ENCODE peak calls at places on chromosomes 7 and 10, in five cellular contexts. T, M, A, F and V are unnamed samples.

GRCh38 chr7:140230862-140231778 is 54.3 kb upstream of the KDM7A start:
- DNase-seq in T (peak; percentile 44), M (no peak), A (peak; percentile 53), F (no peak), V (peak; percentile 76)

GRCh38 chr10:79185067-79185774 is 116.5 kb downstream of the ZMIZ1 start:
- DNase-seq in T (no peak), M (no peak), A (no peak), F (no peak), V (no peak)

GRCh38 chr10:2867788-2868299 is 199.5 kb upstream of the PFKP start:
- DNase-seq in T (no peak), M (no peak), A (no peak), F (no peak), V (no peak)

GRCh38 chr7:117066668-117067067 is 113.4 kb downstream of the ST7 start:
- DNase-seq in T (no peak), M (no peak), A (no peak), F (no peak), V (no peak)

GRCh38 chr7:130875265-130875741 is 141.3 kb upstream of the KLF14 start:
- DNase-seq in T (peak; percentile 78), M (peak; percentile 44), A (no peak), F (no peak), V (no peak)

GRCh38 chr10:70541738-70542564 is 60.6 kb downstream of the PRF1 start:
- DNase-seq in T (no peak), M (no peak), A (no peak), F (no peak), V (no peak)

GRCh38 chr10:17098012-17098411 is 31.6 kb downstream of the CUBN start:
- DNase-seq in T (no peak), M (no peak), A (no peak), F (no peak), V (no peak)

GRCh38 chr10:74823791-74824183 is 2.6 kb upstream of the KAT6B start:
- DNase-seq in T (no peak), M (no peak), A (peak; percentile 60), F (no peak), V (no peak)

GRCh38 chr10:4678951-4679671 is 146.9 kb upstream of the AKR1E2 start:
- DNase-seq in T (no peak), M (no peak), A (no peak), F (no peak), V (no peak)

GRCh38 chr7:100826546-100827329 is 585 bp downstream of the EPHB4 start:
- DNase-seq in T (no peak), M (no peak), A (peak; percentile 49), F (no peak), V (no peak)

GRCh38 chr10:73920084-73920483 is 9.2 kb downstream of the PLAU start:
- DNase-seq in T (no peak), M (peak; percentile 46), A (peak; percentile 65), F (peak; percentile 41), V (peak; percentile 83)

GRCh38 chr7:116354546-116355422 is 144.4 kb downstream of the TES start:
- DNase-seq in T (peak; percentile 97), M (peak; percentile 60), A (peak; percentile 49), F (no peak), V (peak; percentile 88)

GRCh38 chr10:126199221-126199998 is 188.9 kb downstream of the ADAM12 start:
- DNase-seq in T (peak; percentile 92), M (peak; percentile 92), A (no peak), F (no peak), V (no peak)

GRCh38 chr10:114404171-114405010 is at the start of gene AFAP1L2:
- DNase-seq in T (peak; percentile 64), M (no peak), A (no peak), F (no peak), V (peak; percentile 69)

GRCh38 chr7:35477609-35478008 is 217.3 kb downstream of the HERPUD2 start:
- DNase-seq in T (no peak), M (no peak), A (no peak), F (no peak), V (no peak)

GRCh38 chr7:34830390-34830789 is 172.4 kb downstream of the NPSR1 start:
- DNase-seq in T (no peak), M (no peak), A (no peak), F (no peak), V (no peak)

GRCh38 chr7:38656976-38657375 is 25.8 kb upstream of the AMPH start:
- DNase-seq in T (no peak), M (no peak), A (no peak), F (no peak), V (no peak)

GRCh38 chr10:63738410-63738809 is 217.2 kb downstream of the REEP3 start:
- DNase-seq in T (peak; percentile 69), M (peak; percentile 77), A (no peak), F (no peak), V (no peak)

DNA sequence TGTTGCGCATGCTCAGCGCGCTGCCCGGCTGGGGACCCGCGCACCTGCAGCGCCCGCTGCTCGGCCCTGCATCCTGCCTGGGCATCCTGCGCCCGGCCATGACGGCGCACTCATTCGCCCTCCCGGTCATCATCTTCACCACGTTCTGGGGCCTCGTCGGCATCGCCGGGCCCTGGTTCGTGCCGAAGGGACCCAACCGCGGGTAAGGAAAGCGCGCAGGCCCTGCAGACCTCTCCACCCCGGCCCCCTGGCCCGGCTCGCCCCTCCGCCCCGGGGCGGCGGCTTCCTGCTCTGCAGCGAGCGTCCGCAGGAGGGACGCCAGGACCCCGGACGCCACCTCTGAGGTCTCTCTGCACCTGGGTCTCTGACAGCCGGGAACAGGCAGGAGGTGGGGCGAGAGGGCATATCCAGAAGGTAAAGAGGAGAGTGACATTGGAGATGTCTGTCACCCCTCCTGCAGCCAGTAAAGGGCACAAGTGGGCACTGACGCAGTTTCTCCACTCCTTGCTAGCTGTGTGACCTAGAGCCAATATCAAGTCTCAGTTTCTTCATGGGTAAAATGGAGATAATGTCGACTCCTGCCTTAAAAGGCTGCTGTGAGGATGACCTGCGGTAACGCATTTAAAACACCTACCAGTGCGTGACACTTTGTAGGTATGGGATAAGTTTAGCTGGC is at the start of gene ATP6V0E2:
- DNase-seq in T (no peak), M (no peak), A (no peak), F (no peak), V (no peak)
- TF ChIP-seq POLR2A in T (peak; percentile 77), M (no peak), A (no peak), F (no peak), V (no peak)

GRCh38 chr10:58336242-58336641 is 1.4 kb downstream of the UBE2D1 start:
- DNase-seq in T (no peak), M (no peak), A (no peak), F (no peak), V (no peak)
- H3K4me3 ChIP-seq in T (peak overlapping the region; percentile 99), M (no peak overlapping the region), A (no peak overlapping the region), F (peak overlapping the region; percentile 88), V (peak overlapping the region; percentile 98)

GRCh38 chr7:128203047-128203491 is 38.0 kb upstream of the LEP start:
- DNase-seq in T (no peak), M (no peak), A (no peak), F (no peak), V (no peak)

GRCh38 chr7:128203710-128204214 is 37.3 kb upstream of the LEP start:
- DNase-seq in T (no peak), M (no peak), A (no peak), F (no peak), V (no peak)

GRCh38 chr7:128201690-128202085 is 39.4 kb upstream of the LEP start:
- DNase-seq in T (no peak), M (no peak), A (no peak), F (no peak), V (no peak)

GRCh38 chr7:128201067-128201689 is 39.9 kb upstream of the LEP start:
- DNase-seq in T (no peak), M (no peak), A (no peak), F (no peak), V (no peak)

DNA sequence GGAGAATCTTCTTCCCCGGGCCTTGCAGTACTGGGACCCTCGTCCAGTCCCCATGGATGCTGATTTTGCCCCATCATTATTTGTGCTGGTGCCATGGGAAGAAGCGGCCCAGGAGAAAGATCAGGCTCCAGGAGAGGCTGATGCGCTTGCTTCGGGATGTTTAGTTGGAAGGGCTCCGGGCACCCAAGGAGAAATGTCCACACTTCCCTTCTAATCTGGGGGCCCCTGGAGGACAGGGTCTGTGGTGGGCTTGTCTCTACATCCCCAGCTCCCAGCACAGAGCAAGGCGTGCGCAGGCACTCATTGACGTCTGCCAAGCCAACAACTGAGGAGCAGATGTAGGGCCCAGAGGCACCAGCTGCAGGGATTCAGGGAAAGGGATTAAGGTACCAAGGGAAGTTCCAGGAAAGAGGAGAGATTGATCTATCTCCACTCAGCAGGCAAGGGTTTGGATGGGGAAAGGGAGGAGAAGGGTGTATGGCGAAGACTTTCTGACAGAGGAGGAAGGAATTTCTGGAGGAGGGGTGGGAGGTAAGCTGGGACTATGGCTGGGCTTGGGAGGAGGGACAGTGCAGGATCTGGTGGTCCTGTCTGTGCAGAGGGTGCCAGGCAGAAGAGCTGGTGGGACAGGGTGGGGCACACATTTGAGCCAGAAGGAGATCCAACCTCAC is 38.7 kb upstream of the LEP start:
- DNase-seq in T (no peak), M (no peak), A (no peak), F (no peak), V (no peak)
- TF ChIP-seq POLR2A in T (no peak), M (no peak), A (no peak), F (no peak), V (no peak)

GRCh38 chr7:18974803-18975202 is 142.6 kb downstream of the TWIST1 start:
- DNase-seq in T (peak; percentile 48), M (no peak), A (no peak), F (no peak), V (no peak)

GRCh38 chr7:18978108-18978495 is 139.3 kb downstream of the TWIST1 start:
- DNase-seq in T (peak; percentile 6), M (no peak), A (no peak), F (no peak), V (no peak)

GRCh38 chr7:18975689-18976280 is 141.7 kb downstream of the TWIST1 start:
- DNase-seq in T (no peak), M (no peak), A (no peak), F (no peak), V (no peak)

GRCh38 chr7:18975276-18975675 is 142.2 kb downstream of the TWIST1 start:
- DNase-seq in T (no peak), M (no peak), A (no peak), F (no peak), V (no peak)

DNA sequence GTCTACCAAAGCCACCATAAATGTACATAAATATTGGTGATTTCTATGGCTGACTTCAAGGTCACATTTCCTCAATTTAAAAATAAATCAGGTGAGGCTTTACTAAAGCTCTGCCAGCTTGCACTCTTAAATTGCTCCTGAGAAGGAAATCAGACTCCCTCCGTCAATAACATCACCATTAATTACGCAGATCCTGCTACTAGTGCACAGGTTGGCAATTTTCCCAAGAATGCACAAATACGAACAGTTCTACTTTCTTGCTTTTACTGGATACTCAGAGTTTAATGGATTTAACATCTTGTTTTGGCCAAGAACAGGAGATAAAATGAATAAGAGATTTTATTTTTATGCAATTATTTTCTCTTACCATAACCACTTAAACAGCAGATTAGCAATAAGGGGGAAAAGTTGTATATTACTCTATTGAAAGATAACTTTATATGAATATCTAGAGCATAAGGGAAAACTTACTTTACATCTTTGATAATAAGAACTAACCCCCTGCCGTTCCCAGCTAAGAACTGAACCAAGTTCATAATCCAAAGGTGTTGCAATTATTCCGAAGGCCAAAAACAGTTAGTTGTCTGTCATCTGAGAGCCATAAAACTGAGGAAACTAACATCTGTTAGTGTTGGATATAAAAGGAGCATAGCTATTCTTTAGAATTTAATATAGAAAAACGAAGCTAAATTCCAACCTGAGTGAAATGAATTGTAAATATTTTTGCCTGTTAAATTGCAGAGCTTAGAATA is 140.5 kb downstream of the TWIST1 start:
- DNase-seq in T (no peak), M (no peak), A (no peak), F (no peak), V (no peak)
- H3K4me3 ChIP-seq in T (no peak overlapping the region), M (no peak overlapping the region), A (no peak overlapping the region), F (no peak overlapping the region), V (no peak overlapping the region)